ENCODE peak calls at places on chromosomes 16 and 17, in ten cellular contexts. W is BE2C; H is activated CD8-positive, alpha-beta memory T cell treated with anti-CD3 and anti-CD28 coated beads for 1 hour; M is NCI-H187; Z is stimulated activated CD4-positive, alpha-beta T cell treated with anti-CD3 and anti-CD28 coated beads, Interleukin-2, amount 100 ng/mL, for 24 hours; G is A172; D is EL; X is HT1080; F is T-helper 9 cell; T is neural crest cell. V is an unnamed sample.

GRCh38 chr16:50997679-50998078 is 153.4 kb downstream of the SALL1 start:
- DNase-seq in W (no peak), H (no peak), M (no peak), Z (no peak), G (no peak), D (no peak), X (no peak), F (no peak), T (no peak), V (no peak)

GRCh38 chr16:79598341-79599181 is 2.0 kb downstream of the MAF start:
- DNase-seq in W (no peak), H (no peak), M (peak; percentile 33), Z (peak; percentile 52), G (no peak), D (peak; percentile 30), X (peak; percentile 3), F (peak; percentile 17), T (peak; percentile 48), V (peak; percentile 79)

GRCh38 chr16:49292413-49292812 is 10.8 kb upstream of the CBLN1 start:
- DNase-seq in W (no peak), H (no peak), M (no peak), Z (no peak), G (no peak), D (no peak), X (no peak), F (no peak), T (no peak), V (no peak)

GRCh38 chr16:56370836-56371235 is 54.5 kb downstream of the AMFR start:
- DNase-seq in W (no peak), H (no peak), M (no peak), Z (no peak), G (peak; percentile 40), D (peak; percentile 79), X (no peak), F (no peak), T (no peak), V (peak; percentile 69)

GRCh38 chr16:23302045-23302956 is at the start of gene SCNN1B:
- DNase-seq in W (no peak), H (no peak), M (no peak), Z (peak; percentile 9), G (no peak), D (no peak), X (no peak), F (no peak), T (no peak), V (no peak)

GRCh38 chr16:75225092-75225491 is 6.3 kb downstream of the CTRB1 start:
- DNase-seq in W (no peak), H (no peak), M (no peak), Z (no peak), G (no peak), D (no peak), X (no peak), F (no peak), T (no peak), V (no peak)

GRCh38 chr17:494601-495195 is 142.1 kb upstream of the RPH3AL start:
- DNase-seq in W (no peak), H (no peak), M (no peak), Z (no peak), G (no peak), D (no peak), X (no peak), F (no peak), T (no peak), V (no peak)

GRCh38 chr17:39800540-39800939 is 62.8 kb downstream of the GRB7 start:
- DNase-seq in W (no peak), H (peak; percentile 25), M (no peak), Z (peak; percentile 50), G (no peak), D (no peak), X (no peak), F (peak; percentile 17), T (no peak), V (no peak)

GRCh38 chr16:18936727-18937340 is 10.6 kb upstream of the SMG1 start:
- DNase-seq in W (no peak), H (no peak), M (no peak), Z (no peak), G (no peak), D (no peak), X (no peak), F (no peak), T (no peak), V (no peak)

GRCh38 chr16:72285728-72286127 is 113.8 kb upstream of the PMFBP1 start:
- DNase-seq in W (no peak), H (no peak), M (no peak), Z (no peak), G (no peak), D (no peak), X (no peak), F (no peak), T (no peak), V (no peak)

GRCh38 chr17:62562656-62563055 is 64.8 kb upstream of the MRC2 start:
- DNase-seq in W (no peak), H (no peak), M (no peak), Z (no peak), G (peak; percentile 73), D (peak; percentile 79), X (peak; percentile 71), F (no peak), T (no peak), V (peak; percentile 49)

GRCh38 chr17:62987136-62987535 is 21.1 kb downstream of the TANC2 start:
- DNase-seq in W (no peak), H (no peak), M (no peak), Z (no peak), G (no peak), D (no peak), X (no peak), F (no peak), T (no peak), V (no peak)

GRCh38 chr17:835263-835662 is 53.1 kb downstream of the MRM3 start:
- DNase-seq in W (no peak), H (no peak), M (no peak), Z (no peak), G (peak; percentile 97), D (peak; percentile 99), X (peak; percentile 77), F (no peak), T (no peak), V (peak; percentile 95)

GRCh38 chr17:16980813-16981731 is 9.2 kb upstream of the TNFRSF13B start:
- DNase-seq in W (peak; percentile 66), H (no peak), M (no peak), Z (no peak), G (peak; percentile 26), D (peak; percentile 47), X (no peak), F (no peak), T (no peak), V (no peak)

GRCh38 chr16:19589771-19590302 is 34.3 kb downstream of the VPS35L start:
- DNase-seq in W (no peak), H (no peak), M (no peak), Z (no peak), G (no peak), D (peak; percentile 16), X (no peak), F (no peak), T (no peak), V (peak; percentile 35)

GRCh38 chr16:2535644-2536021 is 2.2 kb upstream of the PDPK1 start:
- DNase-seq in W (no peak), H (no peak), M (no peak), Z (no peak), G (peak; percentile 32), D (peak; percentile 63), X (peak; percentile 54), F (no peak), T (no peak), V (no peak)

GRCh38 chr17:79070266-79070880 is 4.3 kb upstream of the ENGASE start:
- DNase-seq in W (no peak), H (no peak), M (no peak), Z (no peak), G (no peak), D (no peak), X (no peak), F (no peak), T (no peak), V (no peak)

GRCh38 chr16:62392698-62393097 is 356.5 kb upstream of the CDH8 start:
- DNase-seq in W (no peak), H (no peak), M (no peak), Z (no peak), G (no peak), D (no peak), X (no peak), F (no peak), T (no peak), V (no peak)

GRCh38 chr17:61805399-61805798 is 57.9 kb downstream of the BRIP1 start:
- DNase-seq in W (no peak), H (no peak), M (no peak), Z (no peak), G (peak; percentile 37), D (peak; percentile 85), X (peak; percentile 53), F (no peak), T (no peak), V (no peak)

GRCh38 chr17:19342611-19343255 is 19.8 kb downstream of the B9D1 start:
- DNase-seq in W (no peak), H (no peak), M (no peak), Z (no peak), G (no peak), D (no peak), X (no peak), F (no peak), T (no peak), V (no peak)

GRCh38 chr16:77277141-77277540 is 77.9 kb downstream of the SYCE1L start:
- DNase-seq in W (no peak), H (no peak), M (no peak), Z (no peak), G (no peak), D (no peak), X (no peak), F (no peak), T (no peak), V (no peak)

GRCh38 chr16:89324056-89325010 is 106.8 kb downstream of the ZNF778 start:
- DNase-seq in W (no peak), H (no peak), M (no peak), Z (peak; percentile 76), G (peak; percentile 93), D (peak; percentile 92), X (peak; percentile 88), F (no peak), T (no peak), V (no peak)

GRCh38 chr16:86751081-86752030 is 173.0 kb downstream of the FOXL1 start:
- DNase-seq in W (no peak), H (no peak), M (no peak), Z (no peak), G (peak; percentile 90), D (peak; percentile 91), X (peak; percentile 93), F (no peak), T (no peak), V (peak; percentile 95)